ENCODE peak calls at places on chromosome 19, in six cellular contexts. K is K562, I is GM12878, T is HCT116, P is SK-N-SH, N is HepG2. J is an unnamed sample.

GRCh38 chr19:33404506-33404905 is 31.0 kb downstream of the CEBPG start:
- DNase-seq in K (no peak), I (no peak), T (no peak), P (no peak), N (no peak), J (no peak)

GRCh38 chr19:55683449-55684261 is 8.6 kb downstream of the EPN1 start:
- DNase-seq in K (no peak), I (no peak), T (no peak), P (no peak), N (peak), J (no peak)

GRCh38 chr19:34556500-34556899 is 74.9 kb downstream of the WTIP start:
- DNase-seq in K (peak), I (no peak), T (peak), P (no peak), N (peak), J (no peak)

GRCh38 chr19:35262101-35262761 is 6.5 kb upstream of the USF2 start:
- DNase-seq in K (no peak), I (no peak), T (no peak), P (no peak), N (no peak), J (no peak)

GRCh38 chr19:54517483-54517882 is 14.9 kb downstream of the LAIR2 start:
- DNase-seq in K (peak), I (no peak), T (no peak), P (no peak), N (peak), J (peak)

GRCh38 chr19:35727956-35728706 is 10.3 kb downstream of the KMT2B start:
- DNase-seq in K (no peak), I (no peak), T (no peak), P (no peak), N (no peak), J (no peak)

GRCh38 chr19:46426035-46426505 is 2.7 kb downstream of the PNMA8C start:
- DNase-seq in K (no peak), I (no peak), T (no peak), P (no peak), N (peak), J (no peak)

GRCh38 chr19:13079542-13079986 is 23.1 kb downstream of the LYL1 start:
- DNase-seq in K (peak), I (no peak), T (no peak), P (peak), N (no peak), J (no peak)

GRCh38 chr19:45153339-45154063 is 7.3 kb downstream of the NKPD1 start:
- DNase-seq in K (peak), I (no peak), T (no peak), P (peak), N (no peak), J (no peak)

GRCh38 chr19:34308381-34309367 is 54.3 kb downstream of the GARRE1 start:
- DNase-seq in K (no peak), I (no peak), T (no peak), P (no peak), N (no peak), J (no peak)

GRCh38 chr19:17946965-17947784 is 14.4 kb downstream of the CCDC124 start:
- DNase-seq in K (no peak), I (no peak), T (no peak), P (no peak), N (peak), J (no peak)

GRCh38 chr19:30690935-30691505 is 318.8 kb downstream of the ZNF536 start:
- DNase-seq in K (no peak), I (no peak), T (no peak), P (peak), N (no peak), J (no peak)

GRCh38 chr19:58571575-58571947 is 1.6 kb downstream of the MZF1 start:
- DNase-seq in K (no peak), I (no peak), T (no peak), P (no peak), N (no peak), J (no peak)

GRCh38 chr19:58568731-58569130 is 4.4 kb downstream of the MZF1 start:
- DNase-seq in K (no peak), I (no peak), T (no peak), P (no peak), N (no peak), J (no peak)

GRCh38 chr19:58569943-58570670 is 3.0 kb downstream of the MZF1 start:
- DNase-seq in K (no peak), I (no peak), T (no peak), P (no peak), N (no peak), J (no peak)

GRCh38 chr19:58570770-58571574 is 2.2 kb downstream of the MZF1 start:
- DNase-seq in K (no peak), I (no peak), T (no peak), P (no peak), N (no peak), J (no peak)

DNA sequence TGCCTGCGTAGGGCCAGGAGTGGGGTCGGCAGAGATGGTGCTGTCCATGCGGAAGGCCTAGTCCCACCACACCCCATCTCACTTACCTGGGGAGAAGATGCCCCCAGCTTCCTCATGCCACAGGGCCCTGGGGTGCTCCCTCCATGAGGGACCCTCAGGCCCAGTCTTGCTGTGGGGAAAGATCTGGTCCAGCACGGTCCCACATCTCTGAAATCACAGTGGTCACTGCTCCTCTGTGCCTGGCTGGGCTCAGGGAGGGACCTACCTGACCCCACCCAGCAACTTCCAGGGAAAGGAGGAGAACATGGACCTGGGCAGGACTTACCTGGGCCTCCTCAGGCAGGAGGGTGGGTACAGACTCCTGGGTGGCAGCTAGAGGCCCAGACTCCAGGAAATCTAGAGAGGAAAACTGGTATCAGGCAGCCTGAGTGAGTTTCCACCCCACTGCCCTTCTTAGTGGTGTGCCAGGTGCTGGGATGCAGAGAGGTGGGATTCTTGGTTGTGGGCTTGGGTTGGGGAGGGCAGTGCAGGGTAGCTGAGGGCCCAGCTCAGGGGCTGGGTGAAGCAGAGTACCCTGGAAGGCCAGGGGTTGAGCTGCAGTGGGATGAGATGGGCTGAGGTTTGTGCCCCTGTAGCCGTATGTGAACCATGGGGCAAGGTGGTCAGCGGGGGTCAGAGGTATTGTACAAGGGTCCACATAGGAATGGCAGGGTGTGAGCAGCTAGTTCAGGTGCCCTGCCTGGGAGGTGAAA is 3.8 kb downstream of the MZF1 start:
- DNase-seq in K (no peak), I (no peak), T (no peak), P (no peak), N (no peak), J (no peak)
- TF ChIP-seq SIN3A in K (no peak), I (no peak), T (no peak), P (no peak), N (no peak), J (no peak)

GRCh38 chr19:15125232-15126067 is 18.2 kb downstream of the SYDE1 start:
- DNase-seq in K (peak), I (peak), T (peak), P (peak), N (peak), J (peak)

GRCh38 chr19:15128162-15128770 is 21.1 kb downstream of the SYDE1 start:
- DNase-seq in K (no peak), I (no peak), T (no peak), P (no peak), N (no peak), J (no peak)

GRCh38 chr19:15124572-15125231 is 17.5 kb downstream of the SYDE1 start:
- DNase-seq in K (peak), I (no peak), T (no peak), P (peak), N (peak), J (no peak)

GRCh38 chr19:15126511-15126910 is 19.3 kb downstream of the SYDE1 start:
- DNase-seq in K (no peak), I (no peak), T (no peak), P (no peak), N (no peak), J (no peak)

GRCh38 chr19:15129856-15130580 is 22.8 kb downstream of the SYDE1 start:
- DNase-seq in K (no peak), I (no peak), T (peak), P (no peak), N (no peak), J (no peak)
- TF ChIP-seq REST in K (no peak), I (no peak), T (no peak), P (no peak), N (no peak), J (no peak)

GRCh38 chr19:42386974-42387707 is 3.0 kb downstream of the CNFN start:
- DNase-seq in K (peak), I (no peak), T (peak), P (peak), N (peak), J (peak)
- TF ChIP-seq SIN3A in K (no peak), I (no peak), T (peak), P (no peak), N (no peak), J (no peak)

DNA sequence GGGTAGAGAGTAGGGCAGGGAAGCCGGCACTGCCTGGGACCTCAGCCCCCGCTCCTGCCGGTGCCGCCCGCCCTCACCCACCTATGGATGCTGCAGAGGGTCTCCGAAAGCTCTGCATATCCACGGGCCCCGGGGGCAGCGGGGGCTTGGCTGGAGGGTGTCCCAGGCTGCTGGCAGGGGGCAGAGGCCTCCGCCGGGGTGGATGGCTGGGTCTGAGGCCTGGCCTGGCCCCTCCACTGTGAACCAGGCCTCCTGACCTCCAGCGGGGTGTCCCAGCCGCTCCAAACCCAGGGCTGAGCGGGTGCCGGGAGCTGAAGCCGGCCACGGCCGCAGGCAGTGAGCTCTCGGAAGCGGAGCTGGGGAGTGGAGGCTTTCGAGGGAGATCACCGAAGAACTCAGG is 4.1 kb downstream of the PRAM1 start:
- DNase-seq in K (no peak), I (no peak), T (no peak), P (no peak), N (no peak), J (no peak)
- TF ChIP-seq REST in K (no peak), I (no peak), T (no peak), P (no peak), N (no peak), J (no peak)

GRCh38 chr19:16476401-16476800 is 4.6 kb upstream of the EPS15L1 start:
- DNase-seq in K (no peak), I (no peak), T (no peak), P (no peak), N (no peak), J (no peak)

GRCh38 chr19:16477311-16477710 is 5.5 kb upstream of the EPS15L1 start:
- DNase-seq in K (no peak), I (no peak), T (no peak), P (no peak), N (no peak), J (no peak)

GRCh38 chr19:16470911-16471811 is 609 bp downstream of the EPS15L1 start:
- DNase-seq in K (no peak), I (no peak), T (no peak), P (no peak), N (no peak), J (no peak)

GRCh38 chr19:16472992-16473391 is 1.2 kb upstream of the EPS15L1 start:
- DNase-seq in K (no peak), I (no peak), T (no peak), P (no peak), N (no peak), J (no peak)

DNA sequence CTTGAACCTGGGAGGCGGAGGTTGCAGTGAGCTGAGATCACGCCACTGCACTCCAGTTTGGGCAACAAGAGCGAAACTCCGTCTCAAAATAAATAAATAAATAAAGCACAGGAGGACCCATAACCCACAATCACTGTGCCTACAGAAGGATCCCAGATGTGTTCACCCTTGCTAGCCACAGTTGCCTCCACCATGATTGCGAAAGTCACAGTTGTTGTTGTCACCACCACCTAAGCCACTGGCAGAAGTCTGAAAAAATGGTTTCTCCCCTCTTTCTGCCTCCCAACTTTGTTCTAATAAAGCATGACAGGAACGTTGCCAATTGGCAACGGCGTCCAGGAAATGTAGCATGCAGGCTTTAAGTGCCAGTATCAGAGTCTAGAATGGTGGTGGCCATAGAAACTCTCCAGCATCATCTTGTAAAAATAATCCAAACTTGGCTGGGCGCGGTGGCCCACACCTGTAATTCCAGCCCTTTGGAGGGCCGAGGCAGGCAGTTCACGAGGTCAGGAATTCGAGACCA is 2.2 kb upstream of the EPS15L1 start:
- DNase-seq in K (no peak), I (no peak), T (no peak), P (no peak), N (no peak), J (no peak)
- TF ChIP-seq SIN3A in K (no peak), I (no peak), T (no peak), P (no peak), N (no peak), J (no peak)

GRCh38 chr19:50482271-50482855 is 5.7 kb upstream of the GARIN5A start:
- DNase-seq in K (no peak), I (no peak), T (no peak), P (no peak), N (no peak), J (no peak)
- TF ChIP-seq REST in K (no peak), I (no peak), T (no peak), P (no peak), N (no peak), J (no peak)

DNA sequence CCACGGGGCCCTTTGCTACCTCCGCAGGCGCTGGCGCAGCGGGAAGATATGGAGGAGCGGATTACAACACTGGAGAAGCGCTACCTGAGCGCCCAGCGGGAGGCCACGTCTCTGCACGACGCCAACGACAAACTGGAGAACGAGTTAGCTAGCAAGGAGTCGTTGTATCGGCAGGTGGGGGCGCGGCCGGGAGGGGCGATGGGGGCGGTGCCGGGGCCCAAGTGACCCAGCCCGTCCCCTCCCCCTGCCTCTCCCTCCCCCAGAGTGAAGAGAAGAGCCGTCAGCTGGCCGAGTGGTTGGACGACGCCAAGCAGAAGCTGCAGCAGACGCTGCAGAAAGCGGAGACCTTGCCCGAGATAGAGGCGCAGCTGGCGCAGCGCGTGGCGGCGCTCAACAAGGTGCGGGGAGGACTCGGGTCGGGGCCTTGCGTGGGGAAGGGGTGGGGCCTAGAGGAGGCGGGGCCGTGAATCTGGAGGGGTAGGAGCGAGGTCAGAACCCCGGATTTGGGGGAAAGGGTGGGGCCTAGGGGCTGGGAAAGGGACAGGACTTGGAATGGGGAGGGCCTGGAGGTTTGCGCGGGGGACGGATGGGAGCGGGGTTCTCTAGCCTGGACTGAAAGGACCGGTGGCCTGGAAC is 13.7 kb downstream of the PPFIA3 start:
- DNase-seq in K (peak), I (no peak), T (no peak), P (peak), N (no peak), J (no peak)
- TF ChIP-seq SIN3A in K (no peak), I (no peak), T (no peak), P (no peak), N (no peak), J (no peak)